ENCODE peak calls at places on chromosomes 16 and 17, in seven cellular contexts. One of them, this sample, is unnamed.

GRCh38 chr16:69123894-69124293 is 8.5 kb downstream of the CHTF8 start:
- DNase-seq in T-helper 2 cell: peak; percentile 78
- DNase-seq in RWPE1: peak; percentile 55
- DNase-seq in foreskin keratinocyte: peak; percentile 54
- DNase-seq in DND-41: peak; percentile 67
- DNase-seq in small intestine: peak; percentile 80
- DNase-seq in amniotic stem cell: peak; percentile 63
- DNase-seq in this sample: peak; percentile 43

GRCh38 chr17:34578656-34579016 is 746 bp upstream of the TMEM132E start:
- DNase-seq in small intestine: no peak
- DNase-seq in RWPE1: no peak
- DNase-seq in amniotic stem cell: no peak
- DNase-seq in foreskin keratinocyte: no peak
- DNase-seq in DND-41: no peak
- DNase-seq in T-helper 2 cell: no peak
- DNase-seq in this sample: no peak

GRCh38 chr17:79483842-79484241 is 127.0 kb downstream of the RBFOX3 start:
- DNase-seq in DND-41: no peak
- DNase-seq in T-helper 2 cell: no peak
- DNase-seq in small intestine: no peak
- DNase-seq in RWPE1: no peak
- DNase-seq in foreskin keratinocyte: no peak
- DNase-seq in amniotic stem cell: no peak
- DNase-seq in this sample: no peak

GRCh38 chr17:62688398-62689140 is 61.1 kb downstream of the MRC2 start:
- DNase-seq in amniotic stem cell: no peak
- DNase-seq in T-helper 2 cell: no peak
- DNase-seq in DND-41: no peak
- DNase-seq in RWPE1: no peak
- DNase-seq in small intestine: peak; percentile 8
- DNase-seq in foreskin keratinocyte: no peak
- DNase-seq in this sample: no peak

GRCh38 chr17:77120866-77121265 is 19.9 kb upstream of the SEC14L1 start:
- DNase-seq in small intestine: no peak
- DNase-seq in foreskin keratinocyte: no peak
- DNase-seq in T-helper 2 cell: no peak
- DNase-seq in DND-41: no peak
- DNase-seq in amniotic stem cell: no peak
- DNase-seq in RWPE1: no peak
- DNase-seq in this sample: no peak

GRCh38 chr17:40871316-40871715 is 4.3 kb upstream of the KRT12 start:
- DNase-seq in DND-41: no peak
- DNase-seq in amniotic stem cell: no peak
- DNase-seq in RWPE1: no peak
- DNase-seq in small intestine: no peak
- DNase-seq in T-helper 2 cell: no peak
- DNase-seq in foreskin keratinocyte: no peak
- DNase-seq in this sample: no peak

GRCh38 chr17:6853764-6854442 is 22.4 kb upstream of the TEKT1 start:
- DNase-seq in foreskin keratinocyte: peak; percentile 64
- DNase-seq in small intestine: peak; percentile 6
- DNase-seq in amniotic stem cell: no peak
- DNase-seq in RWPE1: no peak
- DNase-seq in DND-41: peak; percentile 73
- DNase-seq in T-helper 2 cell: peak; percentile 18
- DNase-seq in this sample: peak; percentile 32

GRCh38 chr16:12917653-12918052 is 16.3 kb downstream of the SHISA9 start:
- DNase-seq in RWPE1: no peak
- DNase-seq in DND-41: no peak
- DNase-seq in small intestine: no peak
- DNase-seq in foreskin keratinocyte: no peak
- DNase-seq in T-helper 2 cell: no peak
- DNase-seq in amniotic stem cell: no peak
- DNase-seq in this sample: no peak

GRCh38 chr16:81601008-81601428 is 156.4 kb downstream of the CMIP start:
- DNase-seq in foreskin keratinocyte: peak; percentile 98
- DNase-seq in T-helper 2 cell: no peak
- DNase-seq in amniotic stem cell: no peak
- DNase-seq in small intestine: no peak
- DNase-seq in DND-41: no peak
- DNase-seq in RWPE1: peak; percentile 96
- DNase-seq in this sample: no peak

GRCh38 chr16:70163596-70163995 is 10.0 kb upstream of the CLEC18C start:
- DNase-seq in small intestine: no peak
- DNase-seq in DND-41: peak; percentile 5
- DNase-seq in RWPE1: no peak
- DNase-seq in foreskin keratinocyte: no peak
- DNase-seq in T-helper 2 cell: no peak
- DNase-seq in amniotic stem cell: no peak
- DNase-seq in this sample: no peak

GRCh38 chr16:1054660-1055556 is 17.6 kb upstream of the SSTR5 start:
- DNase-seq in small intestine: peak; percentile 43
- DNase-seq in amniotic stem cell: no peak
- DNase-seq in RWPE1: peak; percentile 50
- DNase-seq in DND-41: no peak
- DNase-seq in T-helper 2 cell: no peak
- DNase-seq in foreskin keratinocyte: no peak
- DNase-seq in this sample: peak; percentile 80

GRCh38 chr17:81576621-81577277 is 24.6 kb upstream of the FAAP100 start:
- DNase-seq in RWPE1: peak; percentile 83
- DNase-seq in amniotic stem cell: peak; percentile 60
- DNase-seq in DND-41: no peak
- DNase-seq in small intestine: no peak
- DNase-seq in T-helper 2 cell: no peak
- DNase-seq in foreskin keratinocyte: no peak
- DNase-seq in this sample: no peak

GRCh38 chr16:35492225-35492624 is 2032.8 kb downstream of the TP53TG3F start:
- DNase-seq in RWPE1: no peak
- DNase-seq in foreskin keratinocyte: no peak
- DNase-seq in DND-41: no peak
- DNase-seq in amniotic stem cell: no peak
- DNase-seq in T-helper 2 cell: no peak
- DNase-seq in small intestine: no peak
- DNase-seq in this sample: no peak

GRCh38 chr16:87123356-87124001 is 193.7 kb downstream of the C16orf95 start:
- DNase-seq in amniotic stem cell: no peak
- DNase-seq in T-helper 2 cell: no peak
- DNase-seq in RWPE1: no peak
- DNase-seq in DND-41: no peak
- DNase-seq in small intestine: no peak
- DNase-seq in foreskin keratinocyte: no peak
- DNase-seq in this sample: no peak

This sample was measured in GM12891.